ENCODE peak calls at places on chromosomes 4 and X, in seven cellular contexts. U is HepG2, N is GM12892, S is GM23338, Z is transverse colon, B is breast epithelium, W is Panc1. E is an unnamed sample.

GRCh38 chr4:188372051-188372450 is 232.8 kb downstream of the TRIML1 start:
- DNase-seq in Z (no peak), N (no peak), W (no peak), S (no peak), U (no peak), B (no peak), E (no peak)

GRCh38 chr4:184355111-184355604 is 119.2 kb downstream of the IRF2 start:
- DNase-seq in Z (no peak), B (peak), W (no peak), N (peak), U (peak), S (no peak), E (no peak)

GRCh38 chr4:77385124-77385969 is 220.3 kb upstream of the CXCL13 start:
- DNase-seq in Z (peak), N (no peak), U (peak), W (peak), B (peak), S (peak), E (peak)

GRCh38 chrX:53606456-53606855 is 80.1 kb downstream of the HUWE1 start:
- DNase-seq in W (no peak), B (no peak), U (no peak), N (no peak), Z (no peak), S (no peak), E (no peak)

GRCh38 chrX:145727476-145727875 is 90.2 kb upstream of the SLITRK2 start:
- DNase-seq in U (no peak), B (no peak), Z (no peak), N (no peak), S (no peak), W (no peak), E (no peak)

GRCh38 chr4:53380221-53380620 is 2.8 kb downstream of the FIP1L1 start:
- DNase-seq in B (no peak), W (no peak), U (no peak), Z (no peak), S (no peak), N (no peak), E (no peak)

GRCh38 chr4:159267023-159267939 is 164.4 kb downstream of the RAPGEF2 start:
- DNase-seq in U (no peak), S (no peak), Z (no peak), N (no peak), B (no peak), W (no peak), E (no peak)

GRCh38 chr4:8278009-8278395 is 8.4 kb downstream of the HTRA3 start:
- DNase-seq in Z (no peak), B (no peak), S (no peak), U (no peak), N (no peak), W (no peak), E (no peak)

GRCh38 chr4:176781739-176782100 is 11.0 kb downstream of the VEGFC start:
- DNase-seq in S (no peak), W (no peak), U (no peak), Z (no peak), B (no peak), N (no peak), E (no peak)

GRCh38 chr4:8728536-8729407 is 136.2 kb downstream of the CPZ start:
- DNase-seq in W (no peak), Z (peak), U (no peak), S (no peak), N (no peak), B (no peak), E (no peak)

GRCh38 chr4:88606832-88607231 is 14.6 kb downstream of the HERC3 start:
- DNase-seq in Z (no peak), N (no peak), U (no peak), S (no peak), W (no peak), B (no peak), E (no peak)

GRCh38 chr4:152115794-152116193 is 355.0 kb upstream of the GATB start:
- DNase-seq in U (no peak), S (no peak), N (no peak), B (no peak), W (no peak), Z (no peak), E (no peak)
- TF ChIP-seq POLR2AphosphoS5 in U (no peak), S (no peak), N (no peak), B (no peak), W (no peak), Z (no peak), E (no peak)

GRCh38 chr4:73589887-73590801 is 30.1 kb downstream of the RASSF6 start:
- DNase-seq in N (no peak), U (no peak), B (no peak), Z (no peak), S (no peak), W (no peak), E (no peak)
- TF ChIP-seq POLR2AphosphoS5 in N (no peak), U (no peak), B (no peak), Z (no peak), S (no peak), W (no peak), E (no peak)

GRCh38 chr4:9866931-9867330 is 85.5 kb downstream of the DRD5 start:
- DNase-seq in N (no peak), W (no peak), S (no peak), Z (no peak), U (no peak), B (no peak), E (no peak)
- TF ChIP-seq POLR2AphosphoS5 in N (no peak), W (no peak), S (no peak), Z (no peak), U (no peak), B (no peak), E (no peak)

DNA sequence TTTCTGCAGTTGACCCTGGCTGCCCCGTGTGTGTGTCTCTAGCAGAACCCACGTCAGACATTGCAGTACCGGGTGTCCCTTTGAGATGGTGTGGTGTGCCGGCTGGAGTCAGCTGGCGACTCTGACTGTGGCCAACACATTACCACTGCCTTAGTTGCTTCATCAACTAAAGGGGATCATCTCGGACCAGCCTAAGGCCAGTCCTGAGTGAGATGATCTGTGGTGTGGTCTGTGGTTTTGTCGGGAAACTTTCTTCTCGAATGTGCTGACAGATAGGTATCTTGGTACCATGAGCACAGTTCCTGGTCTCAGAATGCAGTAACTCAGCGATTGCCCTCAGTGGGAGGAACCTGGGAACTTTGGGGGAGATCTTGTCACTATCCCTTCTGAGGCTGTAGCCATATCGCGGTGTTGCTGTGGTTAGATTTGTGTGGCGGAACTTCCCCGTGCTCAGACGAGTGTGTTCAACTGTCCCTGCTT is 15.8 kb downstream of the TBC1D14 start:
- DNase-seq in U (no peak), S (no peak), N (no peak), W (no peak), B (no peak), Z (no peak), E (no peak)
- TF ChIP-seq POLR2AphosphoS5 in U (no peak), S (no peak), N (no peak), W (no peak), B (peak), Z (no peak), E (no peak)

GRCh38 chr4:139738846-139739613 is 73.4 kb downstream of the MGST2 start:
- DNase-seq in B (no peak), S (no peak), U (peak), W (no peak), N (no peak), Z (no peak), E (no peak)

GRCh38 chr4:139743027-139743426 is 77.4 kb downstream of the MGST2 start:
- DNase-seq in U (no peak), Z (no peak), N (no peak), B (no peak), S (no peak), W (no peak), E (no peak)

GRCh38 chr4:139740121-139740520 is 74.5 kb downstream of the MGST2 start:
- DNase-seq in W (no peak), B (no peak), S (no peak), Z (no peak), N (no peak), U (no peak), E (peak)

GRCh38 chr4:139744232-139744631 is 78.6 kb downstream of the MGST2 start:
- DNase-seq in U (no peak), S (no peak), B (no peak), Z (no peak), W (no peak), N (no peak), E (no peak)

GRCh38 chr4:139740531-139741041 is 75.0 kb downstream of the MGST2 start:
- DNase-seq in N (no peak), U (peak), S (no peak), Z (peak), B (peak), W (no peak), E (peak)
- TF ChIP-seq POLR2AphosphoS5 in N (no peak), U (no peak), S (no peak), Z (peak), B (peak), W (no peak), E (peak)